ENCODE peak calls at places on chromosomes 1 and 21, in six cellular contexts. D is GM06990; Q is CD8-positive, alpha-beta T cell; V is BJ; M is neural progenitor cell; X is hepatocyte. G is an unnamed sample.

GRCh38 chr1:21914880-21915640 is 22.1 kb downstream of the HSPG2 start:
- DNase-seq in V (no peak), D (no peak), X (no peak), Q (no peak), M (no peak), G (no peak)

GRCh38 chr1:107523736-107524135 is 382.9 kb downstream of the NTNG1 start:
- DNase-seq in Q (no peak), V (no peak), M (peak; percentile 70), X (no peak), D (no peak), G (peak; percentile 22)

GRCh38 chr1:9481048-9481447 is 58.2 kb upstream of the SLC25A33 start:
- DNase-seq in D (no peak), M (no peak), V (no peak), Q (no peak), X (no peak), G (no peak)

GRCh38 chr1:172497230-172497629 is 35.7 kb upstream of the SUCO start:
- DNase-seq in Q (no peak), V (peak; percentile 39), X (peak; percentile 49), D (no peak), M (peak; percentile 87), G (peak; percentile 28)

GRCh38 chr1:245870698-245871097 is 636.4 kb downstream of the SMYD3 start:
- DNase-seq in D (no peak), Q (no peak), X (no peak), M (no peak), V (no peak), G (no peak)

GRCh38 chr1:6999826-7000225 is 214.6 kb downstream of the CAMTA1 start:
- DNase-seq in D (no peak), Q (no peak), X (no peak), M (no peak), V (no peak), G (no peak)

GRCh38 chr1:154423303-154423987 is 18.3 kb downstream of the IL6R start:
- DNase-seq in D (no peak), M (peak; percentile 58), V (peak; percentile 26), X (no peak), Q (no peak), G (no peak)

GRCh38 chr21:35198004-35198403 is 148.9 kb upstream of the RUNX1 start:
- DNase-seq in D (no peak), Q (no peak), M (no peak), X (peak; percentile 39), V (peak; percentile 90), G (no peak)

GRCh38 chr1:92544756-92545165 is 58.0 kb upstream of the GFI1 start:
- DNase-seq in M (no peak), Q (no peak), D (no peak), X (no peak), V (no peak), G (no peak)

GRCh38 chr21:17819878-17820232 is 699 bp upstream of the C21orf91 start:
- DNase-seq in V (no peak), X (no peak), M (no peak), Q (no peak), D (no peak), G (peak; percentile 17)

GRCh38 chr1:37948160-37948559 is 1.3 kb upstream of the INPP5B start:
- DNase-seq in M (no peak), X (no peak), V (no peak), Q (no peak), D (no peak), G (no peak)

GRCh38 chr1:235250430-235250829 is 77.5 kb downstream of the ARID4B start:
- DNase-seq in X (peak; percentile 8), D (no peak), M (no peak), Q (no peak), V (no peak), G (no peak)

GRCh38 chr1:161096514-161096913 is 1.6 kb upstream of the KLHDC9 start:
- DNase-seq in V (no peak), Q (no peak), D (no peak), X (no peak), M (no peak), G (peak; percentile 11)

GRCh38 chr1:29094954-29095353 is 28.7 kb downstream of the TMEM200B start:
- DNase-seq in V (no peak), D (no peak), X (no peak), M (no peak), Q (no peak), G (no peak)

GRCh38 chr1:100452641-100453040 is 85.3 kb upstream of the GPR88 start:
- DNase-seq in X (no peak), Q (no peak), V (no peak), M (no peak), D (no peak), G (no peak)

GRCh38 chr1:233668725-233669294 is 54.9 kb downstream of the KCNK1 start:
- DNase-seq in M (no peak), D (peak; percentile 48), Q (no peak), X (no peak), V (peak; percentile 33), G (no peak)

GRCh38 chr1:176469450-176469985 is 6.5 kb downstream of the PAPPA2 start:
- DNase-seq in X (no peak), M (no peak), Q (no peak), V (no peak), D (no peak), G (no peak)

GRCh38 chr1:160522622-160523345 is at the start of gene SLAMF6:
- DNase-seq in V (no peak), X (no peak), D (peak; percentile 53), M (no peak), Q (peak; percentile 39), G (no peak)

GRCh38 chr21:38147391-38147790 is 109.4 kb upstream of the KCNJ15 start:
- DNase-seq in X (no peak), V (no peak), Q (no peak), D (no peak), M (no peak), G (no peak)
- H3K4me3 ChIP-seq in X (no peak overlapping the region), V (no peak overlapping the region), Q (no peak overlapping the region), D (no peak overlapping the region), M (no peak overlapping the region), G (no peak overlapping the region)

DNA sequence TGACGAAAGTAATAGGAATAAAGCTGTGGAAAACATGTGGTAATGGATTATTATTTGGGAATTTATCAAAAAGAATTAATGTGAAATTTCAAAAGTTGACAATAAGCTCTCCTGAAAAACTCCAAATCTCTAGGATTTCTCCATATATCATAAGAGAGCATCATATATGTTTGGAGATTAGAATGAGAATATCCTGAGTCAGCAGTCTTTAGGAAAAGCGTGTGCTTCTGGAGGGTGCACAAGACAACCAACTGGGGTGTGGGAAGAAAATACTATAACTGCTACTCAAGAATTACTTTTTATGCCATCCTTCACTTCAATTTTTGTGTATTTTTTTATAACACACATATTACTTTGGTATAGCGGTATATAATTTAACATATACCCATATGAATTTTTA is 19.7 kb downstream of the ELK4 start:
- DNase-seq in Q (no peak), D (no peak), M (no peak), X (no peak), V (no peak), G (no peak)
- H3K36me3 ChIP-seq in Q (peaks cover 26% of the 10 kb centered on the region), D (peaks cover 1% of the 10 kb centered on the region), M (peaks cover 33% of the 10 kb centered on the region), X (no peaks in the 10 kb centered on the region), V (peaks cover 3% of the 10 kb centered on the region), G (peaks cover 13% of the 10 kb centered on the region)

DNA sequence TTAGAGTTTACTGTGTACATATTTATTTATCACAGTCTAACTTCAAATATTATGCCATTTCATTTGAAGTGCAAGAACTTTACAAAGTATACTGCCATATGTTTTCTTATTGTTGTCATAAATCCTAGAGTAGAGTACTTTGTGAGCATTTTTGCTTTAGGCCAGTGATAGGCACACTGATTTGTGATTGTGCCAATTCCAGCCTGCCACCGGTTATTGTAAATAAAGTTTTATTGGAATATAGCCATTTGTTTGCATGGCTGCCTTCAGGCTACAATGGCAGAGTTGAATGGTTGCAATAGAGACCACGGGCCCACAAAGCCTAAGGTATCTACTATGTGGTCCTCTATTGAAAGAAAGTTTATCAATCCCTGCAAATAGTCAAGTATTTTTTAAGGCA is 175.8 kb upstream of the GALNT2 start:
- DNase-seq in V (no peak), M (no peak), Q (no peak), X (no peak), D (no peak), G (no peak)
- H3K27me3 ChIP-seq in V (no peaks in the 10 kb centered on the region), M (no peaks in the 10 kb centered on the region), Q (no peaks in the 10 kb centered on the region), X (no peaks in the 10 kb centered on the region), D (no peaks in the 10 kb centered on the region), G (no peaks in the 10 kb centered on the region)

GRCh38 chr1:156123356-156124196 is 9.1 kb downstream of the LMNA start:
- DNase-seq in Q (peak; percentile 60), M (peak; percentile 78), X (peak; percentile 96), V (peak; percentile 93), D (peak; percentile 72), G (peak; percentile 82)

GRCh38 chr1:156122086-156122485 is 7.6 kb downstream of the LMNA start:
- DNase-seq in D (no peak), Q (no peak), V (no peak), M (no peak), X (no peak), G (no peak)

GRCh38 chr1:156121441-156121840 is 6.9 kb downstream of the LMNA start:
- DNase-seq in M (no peak), X (no peak), Q (no peak), V (no peak), D (no peak), G (peak; percentile 36)

GRCh38 chr1:156124557-156125483 is 10.3 kb downstream of the LMNA start:
- DNase-seq in M (no peak), V (no peak), Q (no peak), X (no peak), D (no peak), G (no peak)

DNA sequence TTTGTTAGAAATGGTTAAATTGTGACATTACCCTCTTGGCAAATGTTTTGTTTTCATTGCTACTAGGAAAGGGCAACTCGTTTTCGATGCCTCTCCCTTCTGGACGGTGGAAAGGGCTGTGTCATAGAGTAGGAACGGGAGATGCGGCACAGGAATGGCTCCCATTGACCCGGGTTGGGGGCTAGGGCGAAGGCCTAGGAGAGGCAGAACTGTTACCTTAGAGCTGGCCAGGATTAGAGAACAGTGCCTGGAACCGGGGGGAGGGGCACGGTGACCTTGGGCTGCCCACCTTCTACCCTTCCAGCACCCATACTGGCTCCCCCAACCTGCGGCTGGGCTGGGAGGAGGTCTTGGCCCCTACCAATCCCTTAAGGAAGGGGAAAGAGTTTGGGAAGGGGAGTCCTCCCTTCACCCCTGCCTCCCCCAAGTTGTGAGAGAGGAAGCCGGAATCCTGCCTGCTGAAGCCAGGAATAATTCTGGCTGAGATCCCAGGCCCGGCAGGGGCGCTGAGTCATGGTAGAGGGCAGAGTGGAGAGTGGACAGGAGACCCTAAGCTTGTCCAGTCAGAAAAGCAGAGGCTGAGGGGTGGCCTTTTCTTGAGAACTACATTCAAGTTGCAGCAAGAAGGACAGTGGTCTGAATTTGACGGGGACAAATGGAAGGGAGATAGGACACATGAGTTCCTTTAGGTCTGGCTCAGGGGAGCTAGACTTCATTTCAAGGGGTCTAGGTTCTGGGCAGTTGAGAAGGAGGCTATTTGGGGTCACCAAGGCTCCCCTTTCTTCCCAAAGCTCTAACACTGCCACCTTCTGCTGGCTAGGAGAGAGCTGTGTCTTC is 8.2 kb downstream of the LMNA start:
- DNase-seq in Q (no peak), V (peak; percentile 65), M (peak; percentile 29), X (peak; percentile 76), D (no peak), G (peak; percentile 52)
- H3K4me3 ChIP-seq in Q (no peak overlapping the region), V (peak overlapping the region; percentile 40), M (no peak overlapping the region), X (no peak overlapping the region), D (no peak overlapping the region), G (no peak overlapping the region)

GRCh38 chr1:229523052-229523451 is 14.9 kb upstream of the NUP133 start:
- DNase-seq in M (no peak), V (no peak), D (no peak), X (no peak), Q (no peak), G (no peak)

GRCh38 chr1:229529639-229530038 is 21.5 kb upstream of the NUP133 start:
- DNase-seq in X (no peak), Q (no peak), M (no peak), D (no peak), V (no peak), G (no peak)

GRCh38 chr1:229531326-229531725 is 23.2 kb upstream of the NUP133 start:
- DNase-seq in Q (no peak), V (no peak), M (no peak), X (no peak), D (no peak), G (no peak)

GRCh38 chr1:229526695-229527094 is 18.6 kb upstream of the NUP133 start:
- DNase-seq in Q (no peak), X (no peak), V (no peak), D (no peak), M (no peak), G (no peak)
- H3K36me3 ChIP-seq in Q (peaks cover 31% of the 10 kb centered on the region), X (no peaks in the 10 kb centered on the region), V (peaks cover 12% of the 10 kb centered on the region), D (peaks cover 13% of the 10 kb centered on the region), M (peaks cover 4% of the 10 kb centered on the region), G (peaks cover 7% of the 10 kb centered on the region)

G was measured in H7.